ENCODE peak calls at places on chromosome 6, in nine cellular contexts. I is astrocyte, V is colonic mucosa, Z is AG04450, Q is activated B cell treated with CpG ODN at 0.5 μM for 24 hours, O is OCI-LY7, E is foreskin fibroblast, P is brain microvascular endothelial cell, D is cardiac muscle cell. L is an unnamed sample.

GRCh38 chr6:84284428-84285033 is 57.1 kb upstream of the CEP162 start:
- DNase-seq in I (no peak), V (no peak), Z (no peak), Q (no peak), O (no peak), E (no peak), P (peak), D (peak), L (no peak)

GRCh38 chr6:85449388-85449817 is 480 bp upstream of the NT5E start:
- DNase-seq in I (peak), V (peak), Z (peak), Q (no peak), O (no peak), E (peak), P (peak), D (peak), L (peak)

GRCh38 chr6:85792278-85792677 is 149.6 kb upstream of the SYNCRIP start:
- DNase-seq in I (no peak), V (no peak), Z (no peak), Q (no peak), O (no peak), E (no peak), P (no peak), D (no peak), L (no peak)

GRCh38 chr6:46044876-46045617 is 29.4 kb upstream of the CLIC5 start:
- DNase-seq in I (peak), V (peak), Z (no peak), Q (no peak), O (no peak), E (peak), P (peak), D (no peak), L (peak)

GRCh38 chr6:25384234-25384633 is 105.1 kb downstream of the CARMIL1 start:
- DNase-seq in I (no peak), V (no peak), Z (no peak), Q (no peak), O (peak), E (no peak), P (no peak), D (no peak), L (no peak)

GRCh38 chr6:54327631-54328030 is 19.4 kb downstream of the TINAG start:
- DNase-seq in I (peak), V (no peak), Z (no peak), Q (no peak), O (no peak), E (no peak), P (no peak), D (no peak), L (no peak)

GRCh38 chr6:528989-529388 is 127.9 kb downstream of the HUS1B start:
- DNase-seq in I (no peak), V (no peak), Z (no peak), Q (no peak), O (no peak), E (no peak), P (no peak), D (no peak), L (no peak)

GRCh38 chr6:149317656-149318571 is at the start of gene TAB2:
- DNase-seq in I (no peak), V (peak), Z (no peak), Q (peak), O (peak), E (no peak), P (no peak), D (peak), L (peak)

GRCh38 chr6:169858935-169859351 is 107.5 kb downstream of the ERMARD start:
- DNase-seq in I (no peak), V (no peak), Z (no peak), Q (no peak), O (no peak), E (no peak), P (no peak), D (no peak), L (no peak)

GRCh38 chr6:170344631-170345576 is 38.3 kb downstream of the FAM120B start:
- DNase-seq in I (peak), V (no peak), Z (no peak), Q (no peak), O (no peak), E (peak), P (peak), D (no peak), L (peak)

DNA sequence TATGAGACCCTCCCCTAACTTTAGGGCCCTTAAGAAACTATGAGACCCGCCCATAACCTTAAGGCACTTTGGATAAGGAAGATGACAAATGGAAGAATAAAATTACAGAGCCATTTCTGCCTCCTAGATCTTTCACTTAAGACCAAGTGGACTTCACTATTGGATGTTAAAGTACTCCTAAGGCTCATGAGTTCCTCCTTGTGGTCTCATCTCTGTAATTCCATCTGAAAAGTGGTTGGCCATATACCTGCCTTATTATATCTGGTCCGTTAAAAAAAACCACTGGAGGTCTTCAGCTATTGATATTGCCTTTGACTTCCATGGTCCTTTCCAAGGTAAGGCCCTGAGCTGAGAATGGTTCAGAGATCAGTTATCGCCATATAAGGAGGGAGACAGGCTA is 310.3 kb downstream of the EYA4 start:
- DNase-seq in I (no peak), V (no peak), Z (no peak), Q (no peak), O (no peak), E (no peak), P (no peak), D (no peak), L (no peak)
- TF ChIP-seq CTCF in I (no peak), V (no peak), Z (peak), Q (no peak), O (no peak), E (no peak), P (no peak), D (no peak), L (no peak)

GRCh38 chr6:164095056-164095455 is 680.5 kb downstream of the QKI start:
- DNase-seq in I (peak), V (no peak), Z (no peak), Q (no peak), O (no peak), E (no peak), P (no peak), D (no peak), L (no peak)

GRCh38 chr6:164098857-164099534 is 684.5 kb downstream of the QKI start:
- DNase-seq in I (peak), V (no peak), Z (no peak), Q (no peak), O (no peak), E (no peak), P (no peak), D (peak), L (no peak)

GRCh38 chr6:164099535-164099982 is 685.0 kb downstream of the QKI start:
- DNase-seq in I (peak), V (no peak), Z (no peak), Q (no peak), O (no peak), E (no peak), P (no peak), D (no peak), L (no peak)

GRCh38 chr6:164097056-164097455 is 682.5 kb downstream of the QKI start:
- DNase-seq in I (no peak), V (no peak), Z (no peak), Q (no peak), O (no peak), E (no peak), P (no peak), D (no peak), L (no peak)

DNA sequence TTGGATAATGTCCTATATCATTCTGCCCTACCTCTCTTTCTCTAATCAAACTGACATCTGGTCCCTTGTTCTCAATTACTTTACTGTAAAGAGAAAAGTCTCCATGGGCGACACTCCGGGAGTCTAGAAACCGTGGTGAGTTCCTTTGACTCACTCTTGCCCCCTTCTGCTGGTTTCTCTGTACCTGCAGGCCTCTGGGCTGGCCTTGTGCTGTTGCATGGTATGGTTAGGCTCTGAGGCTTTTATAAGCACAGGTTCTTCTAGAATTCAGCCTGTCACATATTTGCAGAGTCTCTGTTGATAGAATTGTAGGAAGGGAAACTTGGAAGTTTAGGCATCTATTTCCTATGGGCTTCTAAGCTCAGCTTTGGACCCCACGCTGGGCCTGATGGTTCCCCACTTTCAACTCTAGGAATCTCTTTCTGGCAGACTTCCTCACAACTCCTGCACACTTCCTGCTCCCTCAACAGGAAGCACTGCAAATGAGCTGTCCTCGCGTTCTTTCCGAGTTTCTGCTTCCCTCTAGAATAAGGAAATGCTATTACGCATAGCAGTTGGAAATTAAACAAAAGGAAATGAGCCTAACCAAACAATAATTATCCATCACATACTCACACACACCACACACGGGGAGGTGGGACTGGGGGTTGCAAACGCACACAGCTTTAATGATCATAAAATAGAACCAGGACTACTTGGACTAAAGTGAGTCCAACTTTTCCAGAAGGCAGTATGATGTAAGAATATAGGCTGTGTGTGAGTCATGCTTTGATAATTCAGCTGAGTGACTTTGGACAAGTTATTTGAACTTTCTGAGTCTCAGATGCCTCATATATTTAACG is 683.3 kb downstream of the QKI start:
- DNase-seq in I (peak), V (no peak), Z (no peak), Q (no peak), O (no peak), E (no peak), P (peak), D (peak), L (no peak)
- TF ChIP-seq CTCF in I (peak), V (no peak), Z (no peak), Q (no peak), O (peak), E (no peak), P (peak), D (peak), L (no peak)

GRCh38 chr6:43942011-43942442 is 172.0 kb downstream of the VEGFA start:
- DNase-seq in I (no peak), V (no peak), Z (no peak), Q (no peak), O (no peak), E (no peak), P (no peak), D (no peak), L (no peak)
- TF ChIP-seq CTCF in I (no peak), V (no peak), Z (no peak), Q (no peak), O (no peak), E (no peak), P (no peak), D (no peak), L (no peak)

DNA sequence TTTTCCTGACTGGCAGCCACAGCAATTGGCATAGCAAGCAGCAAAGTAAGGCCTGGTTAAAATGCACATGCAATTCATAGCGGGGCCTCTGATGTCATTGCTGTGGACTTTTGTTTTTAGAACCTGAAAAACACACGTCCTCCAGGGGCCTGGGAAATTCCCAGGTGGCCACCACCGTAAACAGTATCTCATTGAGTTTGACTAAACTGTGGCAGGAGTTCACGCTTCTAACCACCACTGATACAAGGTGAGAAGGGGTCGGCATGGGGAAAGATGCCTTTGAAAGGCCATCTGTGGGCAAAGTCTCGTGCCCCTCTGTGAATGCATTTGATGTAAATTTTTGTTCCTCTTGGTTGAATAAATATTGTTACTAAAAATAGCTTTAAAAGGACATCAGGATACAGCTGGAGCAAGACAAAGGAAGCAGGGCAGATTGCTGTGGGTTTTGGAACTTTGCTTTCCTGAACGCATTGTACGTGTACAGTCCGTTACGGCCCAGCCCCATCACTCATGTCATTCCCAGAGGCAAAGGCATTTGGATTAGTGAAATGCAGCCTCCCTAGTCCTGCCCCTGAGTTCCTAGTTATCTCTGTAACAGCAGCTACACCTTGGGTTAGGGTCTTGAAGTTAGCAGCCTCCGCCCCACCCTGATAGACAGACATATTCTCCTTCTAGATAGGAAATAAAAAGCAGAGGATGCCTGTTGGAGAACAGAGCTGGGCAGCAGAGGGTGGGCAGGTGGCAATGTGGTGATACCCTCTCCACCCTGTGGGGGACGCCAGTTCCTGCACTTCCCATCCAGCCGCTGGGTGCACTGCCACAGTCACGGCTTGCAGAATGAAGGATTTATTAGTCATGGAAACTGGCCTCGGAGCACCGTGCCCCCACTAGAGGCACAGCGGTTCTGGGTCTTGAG is 80.3 kb downstream of the ZDHHC14 start:
- DNase-seq in I (peak), V (no peak), Z (peak), Q (peak), O (no peak), E (no peak), P (peak), D (no peak), L (peak)
- TF ChIP-seq CTCF in I (no peak), V (no peak), Z (no peak), Q (no peak), O (peak), E (no peak), P (no peak), D (no peak), L (peak)

GRCh38 chr6:89302195-89302770 is 12.8 kb downstream of the GABRR2 start:
- DNase-seq in I (no peak), V (no peak), Z (no peak), Q (no peak), O (peak), E (no peak), P (no peak), D (no peak), L (no peak)
- TF ChIP-seq CTCF in I (no peak), V (no peak), Z (no peak), Q (no peak), O (no peak), E (no peak), P (no peak), D (no peak), L (no peak)

GRCh38 chr6:162443101-162443500 is 284.5 kb downstream of the PRKN start:
- DNase-seq in I (no peak), V (no peak), Z (no peak), Q (no peak), O (no peak), E (no peak), P (no peak), D (no peak), L (no peak)

GRCh38 chr6:162448294-162448693 is 279.3 kb downstream of the PRKN start:
- DNase-seq in I (no peak), V (no peak), Z (no peak), Q (no peak), O (no peak), E (no peak), P (no peak), D (peak), L (no peak)

GRCh38 chr6:162442675-162443074 is 284.9 kb downstream of the PRKN start:
- DNase-seq in I (no peak), V (no peak), Z (no peak), Q (no peak), O (peak), E (no peak), P (no peak), D (peak), L (no peak)
- TF ChIP-seq CTCF in I (peak), V (no peak), Z (no peak), Q (no peak), O (peak), E (no peak), P (peak), D (no peak), L (no peak)

DNA sequence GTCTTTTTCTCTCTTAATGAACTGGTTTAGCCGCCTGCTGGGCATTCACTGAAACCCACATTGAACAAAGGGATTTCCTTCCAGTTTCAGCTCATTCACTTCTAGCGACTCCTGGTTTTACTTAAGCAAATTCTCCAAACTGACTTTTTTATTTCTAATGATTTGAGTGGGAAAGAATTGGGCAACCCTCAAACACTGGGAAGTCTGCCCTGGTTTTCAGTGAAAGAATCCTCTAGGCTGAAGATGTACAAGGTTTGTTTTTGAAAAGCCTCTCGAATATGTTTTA is 45.5 kb downstream of the PLAGL1 start:
- DNase-seq in I (peak), V (no peak), Z (no peak), Q (no peak), O (no peak), E (peak), P (peak), D (no peak), L (no peak)
- TF ChIP-seq CTCF in I (peak), V (no peak), Z (peak), Q (no peak), O (no peak), E (peak), P (peak), D (peak), L (no peak)

DNA sequence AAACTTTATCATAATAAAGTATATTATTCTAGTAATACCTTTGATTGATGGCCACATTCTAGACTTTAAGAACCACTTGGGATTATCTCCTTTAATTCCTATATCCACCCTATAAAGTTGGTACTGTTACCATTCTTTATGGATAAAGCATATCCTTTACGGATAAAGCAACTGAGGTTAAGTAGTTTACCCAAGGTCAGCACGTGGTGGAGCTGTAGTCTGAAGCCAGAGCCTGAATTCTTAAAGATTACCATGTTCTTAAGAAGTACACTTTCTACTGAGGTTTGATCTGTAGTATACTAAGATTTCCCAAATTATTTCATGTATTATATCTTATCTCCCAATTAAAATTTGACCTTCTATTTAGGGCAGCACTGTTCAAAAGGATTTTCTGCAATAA is 3.0 kb upstream of the NCOA7 start:
- DNase-seq in I (no peak), V (no peak), Z (no peak), Q (no peak), O (peak), E (no peak), P (no peak), D (no peak), L (no peak)
- TF ChIP-seq CTCF in I (peak), V (no peak), Z (peak), Q (no peak), O (peak), E (peak), P (peak), D (peak), L (no peak)